ENCODE peak calls at places on chromosomes 6 and 20, in five cellular contexts. One of them, this sample, is unnamed.

GRCh38 chr6:51926125-51926524 is 161.3 kb downstream of the PKHD1 start:
- DNase-seq in breast epithelium: no peak
- DNase-seq in IMR-90: no peak
- DNase-seq in sigmoid colon: no peak
- DNase-seq in A549: no peak
- DNase-seq in this sample: no peak

GRCh38 chr6:24330137-24330732 is 27.6 kb downstream of the DCDC2 start:
- DNase-seq in breast epithelium: no peak
- DNase-seq in IMR-90: no peak
- DNase-seq in A549: peak; percentile 62
- DNase-seq in sigmoid colon: no peak
- DNase-seq in this sample: no peak

GRCh38 chr6:44305200-44305725 is 7.9 kb downstream of the AARS2 start:
- DNase-seq in A549: no peak
- DNase-seq in IMR-90: no peak
- DNase-seq in sigmoid colon: no peak
- DNase-seq in breast epithelium: no peak
- DNase-seq in this sample: no peak

GRCh38 chr20:5991623-5992441 is 41.4 kb downstream of the MCM8 start:
- DNase-seq in IMR-90: peak; percentile 61
- DNase-seq in A549: peak; percentile 41
- DNase-seq in sigmoid colon: no peak
- DNase-seq in breast epithelium: no peak
- DNase-seq in this sample: no peak

GRCh38 chr20:45502561-45502960 is 12.9 kb downstream of the SPINT3 start:
- DNase-seq in sigmoid colon: no peak
- DNase-seq in IMR-90: no peak
- DNase-seq in A549: no peak
- DNase-seq in breast epithelium: no peak
- DNase-seq in this sample: no peak

GRCh38 chr6:148240866-148241477 is 101.7 kb upstream of the SASH1 start:
- DNase-seq in sigmoid colon: no peak
- DNase-seq in breast epithelium: no peak
- DNase-seq in IMR-90: peak; percentile 25
- DNase-seq in A549: no peak
- DNase-seq in this sample: no peak

GRCh38 chr20:17522528-17522927 is 8.7 kb downstream of the BFSP1 start:
- DNase-seq in IMR-90: no peak
- DNase-seq in breast epithelium: no peak
- DNase-seq in sigmoid colon: no peak
- DNase-seq in A549: no peak
- DNase-seq in this sample: no peak

GRCh38 chr20:18749528-18749927 is 64.1 kb upstream of the SCP2D1 start:
- DNase-seq in sigmoid colon: no peak
- DNase-seq in IMR-90: no peak
- DNase-seq in A549: no peak
- DNase-seq in breast epithelium: no peak
- DNase-seq in this sample: no peak

GRCh38 chr6:33197431-33198048 is 2.9 kb downstream of the RXRB start:
- DNase-seq in breast epithelium: no peak
- DNase-seq in IMR-90: peak; percentile 56
- DNase-seq in A549: peak; percentile 68
- DNase-seq in sigmoid colon: no peak
- DNase-seq in this sample: peak; percentile 66

GRCh38 chr6:10582774-10583508 is 61.8 kb downstream of the GCNT2 start:
- DNase-seq in breast epithelium: no peak
- DNase-seq in A549: no peak
- DNase-seq in IMR-90: no peak
- DNase-seq in sigmoid colon: no peak
- DNase-seq in this sample: no peak

GRCh38 chr6:144481527-144481926 is 196.4 kb downstream of the UTRN start:
- DNase-seq in A549: no peak
- DNase-seq in IMR-90: no peak
- DNase-seq in breast epithelium: no peak
- DNase-seq in sigmoid colon: no peak
- DNase-seq in this sample: no peak

GRCh38 chr20:24953621-24954133 is 4.6 kb downstream of the CST7 start:
- DNase-seq in IMR-90: no peak
- DNase-seq in breast epithelium: no peak
- DNase-seq in A549: no peak
- DNase-seq in sigmoid colon: peak; percentile 60
- DNase-seq in this sample: no peak

GRCh38 chr20:34449674-34450592 is 66.3 kb upstream of the DYNLRB1 start:
- DNase-seq in IMR-90: no peak
- DNase-seq in breast epithelium: no peak
- DNase-seq in sigmoid colon: no peak
- DNase-seq in A549: no peak
- DNase-seq in this sample: no peak

GRCh38 chr20:47222728-47223127 is 133.8 kb downstream of the ZMYND8 start:
- DNase-seq in A549: no peak
- DNase-seq in sigmoid colon: no peak
- DNase-seq in breast epithelium: no peak
- DNase-seq in IMR-90: no peak
- DNase-seq in this sample: no peak

GRCh38 chr20:17808357-17808756 is 108.6 kb downstream of the BANF2 start:
- DNase-seq in IMR-90: peak; percentile 48
- DNase-seq in A549: no peak
- DNase-seq in sigmoid colon: peak; percentile 87
- DNase-seq in breast epithelium: no peak
- DNase-seq in this sample: no peak

GRCh38 chr6:158086706-158087518 is 81.2 kb downstream of the SERAC1 start:
- DNase-seq in IMR-90: no peak
- DNase-seq in A549: no peak
- DNase-seq in breast epithelium: no peak
- DNase-seq in sigmoid colon: peak; percentile 83
- DNase-seq in this sample: no peak

GRCh38 chr6:75349262-75349984 is 64.8 kb upstream of the TMEM30A start:
- DNase-seq in sigmoid colon: no peak
- DNase-seq in breast epithelium: no peak
- DNase-seq in IMR-90: peak; percentile 13
- DNase-seq in A549: no peak
- DNase-seq in this sample: no peak

GRCh38 chr6:117441824-117442264 is 16.1 kb upstream of the ROS1 start:
- DNase-seq in sigmoid colon: no peak
- DNase-seq in breast epithelium: no peak
- DNase-seq in A549: peak; percentile 82
- DNase-seq in IMR-90: peak; percentile 68
- DNase-seq in this sample: no peak

GRCh38 chr20:9660236-9660868 is 146.0 kb downstream of the LAMP5 start:
- DNase-seq in IMR-90: peak; percentile 20
- DNase-seq in A549: peak; percentile 17
- DNase-seq in sigmoid colon: no peak
- DNase-seq in breast epithelium: no peak
- DNase-seq in this sample: no peak

GRCh38 chr20:38728237-38728761 is 4.0 kb downstream of the SLC32A1 start:
- DNase-seq in IMR-90: no peak
- DNase-seq in A549: no peak
- DNase-seq in breast epithelium: no peak
- DNase-seq in sigmoid colon: no peak
- DNase-seq in this sample: no peak

GRCh38 chr6:151330130-151330715 is 61.1 kb downstream of the ZBTB2 start:
- DNase-seq in A549: no peak
- DNase-seq in IMR-90: peak; percentile 88
- DNase-seq in sigmoid colon: no peak
- DNase-seq in breast epithelium: no peak
- DNase-seq in this sample: no peak

GRCh38 chr6:8432614-8433013 is 2.7 kb downstream of the SLC35B3 start:
- DNase-seq in breast epithelium: no peak
- DNase-seq in IMR-90: peak; percentile 6
- DNase-seq in A549: no peak
- DNase-seq in sigmoid colon: no peak
- DNase-seq in this sample: no peak

GRCh38 chr6:118327237-118327636 is 220.9 kb upstream of the PLN start:
- DNase-seq in A549: no peak
- DNase-seq in sigmoid colon: no peak
- DNase-seq in IMR-90: no peak
- DNase-seq in breast epithelium: no peak
- DNase-seq in this sample: no peak

GRCh38 chr6:159097256-159097655 is 52.5 kb upstream of the TAGAP start:
- DNase-seq in A549: no peak
- DNase-seq in IMR-90: no peak
- DNase-seq in breast epithelium: no peak
- DNase-seq in sigmoid colon: no peak
- DNase-seq in this sample: no peak

GRCh38 chr6:137172734-137173431 is 561 bp downstream of the IL22RA2 start:
- DNase-seq in A549: no peak
- DNase-seq in sigmoid colon: no peak
- DNase-seq in breast epithelium: no peak
- DNase-seq in IMR-90: no peak
- DNase-seq in this sample: no peak

GRCh38 chr6:107132330-107132954 is 17.1 kb upstream of the BEND3 start:
- DNase-seq in breast epithelium: no peak
- DNase-seq in IMR-90: no peak
- DNase-seq in A549: peak; percentile 33
- DNase-seq in sigmoid colon: no peak
- DNase-seq in this sample: no peak

GRCh38 chr6:145087034-145087433 is 648.3 kb downstream of the EPM2A start:
- DNase-seq in sigmoid colon: no peak
- DNase-seq in IMR-90: peak; percentile 53
- DNase-seq in breast epithelium: no peak
- DNase-seq in A549: no peak
- DNase-seq in this sample: no peak

GRCh38 chr6:19697744-19698290 is 139.4 kb upstream of the ID4 start:
- DNase-seq in A549: no peak
- DNase-seq in IMR-90: peak; percentile 81
- DNase-seq in breast epithelium: no peak
- DNase-seq in sigmoid colon: no peak
- DNase-seq in this sample: no peak

GRCh38 chr20:36036688-36037087 is 68.3 kb downstream of the CNBD2 start:
- DNase-seq in breast epithelium: no peak
- DNase-seq in IMR-90: no peak
- DNase-seq in A549: no peak
- DNase-seq in sigmoid colon: no peak
- DNase-seq in this sample: no peak

GRCh38 chr20:52494244-52494643 is 302.7 kb upstream of the ZFP64 start:
- DNase-seq in breast epithelium: no peak
- DNase-seq in A549: peak; percentile 10
- DNase-seq in sigmoid colon: no peak
- DNase-seq in IMR-90: peak; percentile 98
- DNase-seq in this sample: no peak

DNA sequence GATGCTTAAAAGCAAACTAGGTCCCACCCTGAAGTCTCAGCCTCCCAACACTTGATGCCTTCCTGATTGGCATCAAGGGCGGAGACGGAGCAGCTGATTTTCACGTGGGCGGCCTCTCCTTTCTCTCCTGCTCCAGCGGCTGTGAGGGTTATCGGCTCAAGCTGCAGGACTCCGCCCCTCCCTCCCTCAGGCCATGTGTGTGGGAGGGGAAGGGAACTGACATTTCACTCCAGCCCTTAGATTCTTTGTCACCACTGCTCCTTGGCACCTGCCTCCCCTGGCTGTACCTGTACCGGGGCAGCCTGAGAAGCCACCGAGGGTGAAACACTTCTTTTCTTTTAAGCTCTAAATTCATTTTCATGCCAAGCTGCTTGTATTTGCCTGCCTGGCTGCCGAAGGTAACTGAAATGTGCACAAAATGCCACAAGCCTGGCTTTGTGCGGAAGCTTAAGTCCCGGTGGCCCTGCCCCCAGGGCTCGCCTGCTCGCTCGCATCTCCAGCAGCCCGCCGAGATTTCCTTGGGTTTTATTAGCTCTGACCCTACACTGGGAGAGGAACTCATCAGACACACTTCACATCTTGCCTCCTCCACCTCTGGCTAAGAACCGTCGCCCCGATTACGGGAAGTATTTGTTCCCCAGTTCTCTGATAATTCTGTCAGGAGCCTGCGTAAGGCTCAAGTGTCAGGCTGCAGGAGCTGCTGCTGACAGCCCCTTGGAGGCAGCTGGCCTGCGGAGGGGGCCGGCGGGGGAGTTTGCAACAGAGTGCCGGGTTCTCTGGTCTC is 9.6 kb upstream of the CPNE5 start:
- DNase-seq in sigmoid colon: no peak
- DNase-seq in A549: no peak
- DNase-seq in IMR-90: no peak
- DNase-seq in breast epithelium: no peak
- DNase-seq in this sample: no peak
- TF ChIP-seq POLR2A in sigmoid colon: no peak
- TF ChIP-seq POLR2A in A549: no peak
- TF ChIP-seq POLR2A in IMR-90: no peak
- TF ChIP-seq POLR2A in breast epithelium: no peak
- TF ChIP-seq POLR2A in this sample: no peak

DNA sequence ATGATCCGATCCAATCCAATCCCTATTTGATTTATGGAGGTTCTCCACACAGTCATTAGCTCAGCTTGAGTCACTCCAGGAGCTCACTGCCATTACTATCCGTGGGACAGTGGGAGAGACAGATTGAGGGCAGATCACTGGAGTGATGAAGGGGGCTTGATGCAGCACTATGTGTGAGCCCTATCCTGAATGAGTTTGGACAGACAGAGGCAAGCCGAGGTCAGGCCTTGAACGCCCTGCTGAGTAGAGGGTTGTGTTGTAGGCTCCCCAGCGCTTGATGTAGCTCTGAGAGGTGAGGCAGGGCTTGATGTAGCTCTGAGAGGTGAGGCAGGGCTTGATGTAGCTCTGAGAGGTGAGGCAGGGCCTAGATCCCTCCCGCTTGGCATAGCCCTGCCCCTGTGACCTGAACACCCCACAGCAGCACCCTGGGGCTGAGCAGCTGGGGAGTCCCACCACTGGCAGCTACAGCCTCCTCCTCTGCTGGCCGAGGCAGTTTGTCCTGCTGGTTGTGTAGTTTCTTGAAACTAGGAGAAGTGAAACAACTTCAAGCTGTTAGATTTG is 58.7 kb downstream of the ZFAND3 start:
- DNase-seq in IMR-90: peak; percentile 42
- DNase-seq in breast epithelium: no peak
- DNase-seq in sigmoid colon: no peak
- DNase-seq in A549: no peak
- DNase-seq in this sample: no peak
- TF ChIP-seq POLR2A in IMR-90: no peak
- TF ChIP-seq POLR2A in breast epithelium: no peak
- TF ChIP-seq POLR2A in sigmoid colon: no peak
- TF ChIP-seq POLR2A in A549: no peak
- TF ChIP-seq POLR2A in this sample: no peak

GRCh38 chr6:88967891-88968290 is 4.5 kb upstream of the RNGTT start:
- DNase-seq in A549: no peak
- DNase-seq in breast epithelium: no peak
- DNase-seq in IMR-90: no peak
- DNase-seq in sigmoid colon: no peak
- DNase-seq in this sample: no peak

GRCh38 chr6:88965691-88966090 is 2.3 kb upstream of the RNGTT start:
- DNase-seq in IMR-90: no peak
- DNase-seq in sigmoid colon: no peak
- DNase-seq in A549: no peak
- DNase-seq in breast epithelium: no peak
- DNase-seq in this sample: no peak

GRCh38 chr6:88964509-88964908 is 1.1 kb upstream of the RNGTT start:
- DNase-seq in sigmoid colon: no peak
- DNase-seq in breast epithelium: no peak
- DNase-seq in IMR-90: no peak
- DNase-seq in A549: no peak
- DNase-seq in this sample: no peak

GRCh38 chr6:88958842-88959241 is 4.6 kb downstream of the RNGTT start:
- DNase-seq in A549: no peak
- DNase-seq in sigmoid colon: no peak
- DNase-seq in IMR-90: no peak
- DNase-seq in breast epithelium: no peak
- DNase-seq in this sample: no peak

GRCh38 chr6:88963139-88964090 is at the start of gene RNGTT:
- DNase-seq in sigmoid colon: peak; percentile 99
- DNase-seq in A549: peak; percentile 95
- DNase-seq in IMR-90: peak; percentile 95
- DNase-seq in breast epithelium: peak; percentile 98
- DNase-seq in this sample: peak; percentile 90
- TF ChIP-seq POLR2A in sigmoid colon: no peak
- TF ChIP-seq POLR2A in A549: peak; percentile 54
- TF ChIP-seq POLR2A in IMR-90: peak; percentile 34
- TF ChIP-seq POLR2A in breast epithelium: no peak
- TF ChIP-seq POLR2A in this sample: peak; percentile 75

GRCh38 chr6:42217523-42218367 is at the start of gene MRPS10:
- DNase-seq in A549: peak; percentile 95
- DNase-seq in breast epithelium: peak; percentile 92
- DNase-seq in sigmoid colon: peak; percentile 96
- DNase-seq in IMR-90: peak; percentile 94
- DNase-seq in this sample: peak; percentile 67
- TF ChIP-seq POLR2A in A549: peak; percentile 66
- TF ChIP-seq POLR2A in breast epithelium: peak; percentile 78
- TF ChIP-seq POLR2A in sigmoid colon: peak; percentile 86
- TF ChIP-seq POLR2A in IMR-90: peak; percentile 85
- TF ChIP-seq POLR2A in this sample: peak; percentile 96